ENCODE peak calls at places on chromosomes 3 and 15, in five cellular contexts. Y is stimulated activated CD4-positive, alpha-beta T cell treated with anti-CD3 and anti-CD28 coated beads, Interleukin-12 subunit alpha, Interleukin-12 subunit beta, amount 100 ng/mL, for 24 hours; A is activated CD4-positive, alpha-beta T cell treated with anti-CD3 and anti-CD28 coated beads for 24 hours; U is AG08396; R is head of caudate nucleus. F is an unnamed sample.

GRCh38 chr3:155946178-155946577 is 75.7 kb downstream of the GMPS start:
- DNase-seq in Y (no peak), A (no peak), U (peak), R (no peak), F (no peak)

GRCh38 chr3:129555176-129555575 is 12.2 kb downstream of the H1-8 start:
- DNase-seq in Y (no peak), A (no peak), U (no peak), R (no peak), F (no peak)

GRCh38 chr3:156448300-156448699 is 106.6 kb downstream of the SSR3 start:
- DNase-seq in Y (no peak), A (no peak), U (peak), R (no peak), F (peak)

GRCh38 chr3:156643729-156644389 is 30.5 kb upstream of the TIPARP start:
- DNase-seq in Y (no peak), A (no peak), U (no peak), R (peak), F (peak)

GRCh38 chr3:129690406-129690805 is 83.9 kb upstream of the PLXND1 start:
- DNase-seq in Y (no peak), A (peak), U (peak), R (peak), F (peak)

GRCh38 chr15:101554115-101554915 is 64.8 kb upstream of the PCSK6 start:
- DNase-seq in Y (no peak), A (no peak), U (peak), R (no peak), F (no peak)

GRCh38 chr3:42906085-42906904 is at the start of gene ZNF662:
- DNase-seq in Y (no peak), A (no peak), U (peak), R (peak), F (peak)

GRCh38 chr3:468172-468571 is 271.6 kb downstream of the CHL1 start:
- DNase-seq in Y (no peak), A (no peak), U (no peak), R (no peak), F (peak)

GRCh38 chr3:130950641-130951040 is 56.8 kb downstream of the ATP2C1 start:
- DNase-seq in Y (no peak), A (no peak), U (peak), R (no peak), F (no peak)

GRCh38 chr3:152258448-152259302 is 10.1 kb upstream of the MBNL1 start:
- DNase-seq in Y (no peak), A (no peak), U (peak), R (no peak), F (no peak)

GRCh38 chr15:85771781-85772445 is 22.8 kb downstream of the KLHL25 start:
- DNase-seq in Y (no peak), A (no peak), U (peak), R (no peak), F (peak)

GRCh38 chr3:118713502-118714207 is 321.0 kb downstream of the IGSF11 start:
- DNase-seq in Y (no peak), A (no peak), U (no peak), R (no peak), F (no peak)

GRCh38 chr15:81813215-81813614 is 232.6 kb downstream of the MEX3B start:
- DNase-seq in Y (no peak), A (no peak), U (no peak), R (no peak), F (peak)

GRCh38 chr3:192833177-192833890 is 84.3 kb downstream of the MB21D2 start:
- DNase-seq in Y (no peak), A (no peak), U (no peak), R (no peak), F (no peak)

GRCh38 chr3:165983284-165983683 is 146.1 kb upstream of the BCHE start:
- DNase-seq in Y (no peak), A (no peak), U (no peak), R (no peak), F (no peak)

GRCh38 chr15:47720555-47720954 is 3.2 kb downstream of the SEMA6D start:
- DNase-seq in Y (no peak), A (no peak), U (peak), R (no peak), F (no peak)

GRCh38 chr15:77066961-77067690 is 3.8 kb downstream of the TSPAN3 start:
- DNase-seq in Y (no peak), A (no peak), U (peak), R (no peak), F (no peak)

GRCh38 chr3:192641911-192642310 is 85.4 kb downstream of the FGF12 start:
- DNase-seq in Y (no peak), A (no peak), U (no peak), R (no peak), F (no peak)

GRCh38 chr3:99570061-99570460 is 68.3 kb upstream of the COL8A1 start:
- DNase-seq in Y (no peak), A (no peak), U (no peak), R (no peak), F (no peak)

GRCh38 chr15:44471885-44472284 is 44.5 kb downstream of the CTDSPL2 start:
- DNase-seq in Y (no peak), A (no peak), U (no peak), R (no peak), F (no peak)

GRCh38 chr3:188439080-188439479 is 285.1 kb downstream of the LPP start:
- DNase-seq in Y (no peak), A (peak), U (no peak), R (no peak), F (no peak)

GRCh38 chr15:29686445-29687203 is 135.6 kb downstream of the TJP1 start:
- DNase-seq in Y (no peak), A (no peak), U (no peak), R (peak), F (no peak)

GRCh38 chr3:129063091-129063640 is 2.6 kb downstream of the GP9 start:
- DNase-seq in Y (no peak), A (no peak), U (no peak), R (no peak), F (no peak)

GRCh38 chr3:131394400-131394799 is 12.8 kb downstream of the NUDT16 start:
- DNase-seq in Y (no peak), A (no peak), U (no peak), R (no peak), F (no peak)

GRCh38 chr15:46296002-46296401 is 661.2 kb downstream of the SQOR start:
- DNase-seq in Y (no peak), A (no peak), U (no peak), R (no peak), F (no peak)

GRCh38 chr3:158103131-158103955 is 2.9 kb downstream of the SHOX2 start:
- DNase-seq in Y (no peak), A (no peak), U (no peak), R (no peak), F (peak)

GRCh38 chr3:139676634-139677197 is 1.1 kb downstream of the NMNAT3 start:
- DNase-seq in Y (no peak), A (no peak), U (no peak), R (no peak), F (no peak)

GRCh38 chr3:113575191-113575590 is 42.8 kb downstream of the SIDT1 start:
- DNase-seq in Y (no peak), A (no peak), U (no peak), R (no peak), F (peak)

GRCh38 chr3:36871379-36872126 is 73.3 kb downstream of the TRANK1 start:
- DNase-seq in Y (no peak), A (no peak), U (no peak), R (no peak), F (no peak)

GRCh38 chr3:82641701-82642100 is 880.3 kb upstream of the GBE1 start:
- DNase-seq in Y (no peak), A (no peak), U (no peak), R (no peak), F (no peak)

GRCh38 chr3:170517251-170517945 is 68.5 kb downstream of the SLC7A14 start:
- DNase-seq in Y (no peak), A (no peak), U (no peak), R (no peak), F (no peak)